ENCODE peak calls at places on chromosomes 4 and X, in eight cellular contexts. Y is RWPE1, X is HFF-Myc, A is OCI-LY7, W is AG09319, G is GM20000, C is gastrocnemius medialis, S is GM13977. B is an unnamed sample.

GRCh38 chr4:39706334-39706733 is 8.4 kb downstream of the UBE2K start:
- DNase-seq in Y (no peak), X (no peak), A (no peak), W (peak; percentile 36), G (no peak), C (peak; percentile 77), S (no peak), B (no peak)

GRCh38 chr4:38612996-38613395 is 51.0 kb upstream of the KLF3 start:
- DNase-seq in Y (no peak), X (no peak), A (no peak), W (no peak), G (no peak), C (no peak), S (no peak), B (no peak)

GRCh38 chr4:111960241-111960667 is 185.0 kb upstream of the FAM241A start:
- DNase-seq in Y (no peak), X (peak; percentile 35), A (no peak), W (no peak), G (peak; percentile 22), C (no peak), S (peak; percentile 7), B (no peak)

GRCh38 chr4:25457053-25457715 is 80.1 kb downstream of the ANAPC4 start:
- DNase-seq in Y (peak; percentile 38), X (peak; percentile 17), A (no peak), W (peak; percentile 10), G (no peak), C (no peak), S (no peak), B (no peak)

GRCh38 chr4:147846318-147847135 is 114.6 kb downstream of the ARHGAP10 start:
- DNase-seq in Y (no peak), X (no peak), A (no peak), W (no peak), G (peak; percentile 54), C (no peak), S (peak; percentile 52), B (peak; percentile 64)

GRCh38 chrX:154530286-154530685 is 14.3 kb upstream of the FAM3A start:
- DNase-seq in Y (no peak), X (no peak), A (no peak), W (no peak), G (no peak), C (no peak), S (no peak), B (no peak)

GRCh38 chrX:151488677-151489076 is 74.8 kb upstream of the PASD1 start:
- DNase-seq in Y (peak; percentile 7), X (no peak), A (peak; percentile 2), W (no peak), G (peak; percentile 17), C (no peak), S (peak; percentile 32), B (peak; percentile 23)

GRCh38 chr4:27176400-27176799 is 315.8 kb downstream of the STIM2 start:
- DNase-seq in Y (peak; percentile 29), X (no peak), A (peak; percentile 25), W (peak; percentile 28), G (no peak), C (no peak), S (no peak), B (peak; percentile 5)

GRCh38 chrX:107542500-107542899 is 85.8 kb upstream of the PRPS1 start:
- DNase-seq in Y (peak; percentile 1), X (no peak), A (peak; percentile 27), W (no peak), G (no peak), C (no peak), S (no peak), B (no peak)

GRCh38 chr4:71266090-71266794 is 72.6 kb upstream of the SLC4A4 start:
- DNase-seq in Y (no peak), X (no peak), A (no peak), W (no peak), G (peak; percentile 15), C (no peak), S (peak; percentile 13), B (no peak)

GRCh38 chr4:40369437-40370278 is 34.5 kb downstream of the CHRNA9 start:
- DNase-seq in Y (no peak), X (no peak), A (no peak), W (no peak), G (peak; percentile 25), C (no peak), S (peak; percentile 40), B (no peak)

GRCh38 chr4:119300072-119300387 is 21.9 kb downstream of the FABP2 start:
- DNase-seq in Y (peak; percentile 28), X (no peak), A (no peak), W (no peak), G (no peak), C (peak; percentile 41), S (no peak), B (peak; percentile 41)

GRCh38 chr4:145279122-145279960 is 99.0 kb upstream of the OTUD4 start:
- DNase-seq in Y (peak; percentile 50), X (peak; percentile 70), A (no peak), W (peak; percentile 55), G (no peak), C (no peak), S (peak; percentile 15), B (no peak)

DNA sequence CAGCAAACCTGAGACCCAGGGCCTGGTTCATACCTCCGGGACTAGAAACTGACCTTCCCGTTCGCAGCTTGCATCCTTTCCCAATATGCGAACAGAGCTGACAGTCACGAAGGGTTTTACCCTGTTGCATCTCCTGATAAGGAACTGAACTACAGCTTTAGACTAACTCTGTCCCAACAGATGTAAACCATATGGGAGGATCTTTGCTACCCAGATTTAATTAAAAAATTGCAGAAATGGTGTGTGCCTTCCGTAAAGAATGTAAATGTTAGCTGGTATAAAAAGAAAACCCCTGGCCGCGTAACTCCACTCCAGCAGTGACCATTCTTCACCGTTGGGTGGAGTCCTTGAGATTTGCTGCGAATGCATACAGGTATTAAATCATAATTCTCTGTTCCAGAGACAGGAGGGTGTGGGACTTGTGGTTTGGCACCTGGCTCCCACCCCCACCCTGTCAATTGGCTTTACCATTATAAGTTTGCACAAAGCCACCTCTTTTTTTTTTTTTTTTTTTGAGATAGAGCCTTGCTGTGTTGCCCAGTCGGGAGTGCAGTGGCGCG is 40.6 kb upstream of the SORCS2 start:
- DNase-seq in Y (peak; percentile 20), X (no peak), A (no peak), W (no peak), G (no peak), C (no peak), S (no peak), B (no peak)
- TF ChIP-seq CTCF in Y (peak; percentile 42), X (peak; percentile 28), A (no peak), W (no peak), G (no peak), C (no peak), S (no peak), B (no peak)

GRCh38 chr4:88054909-88055308 is 47.5 kb downstream of the PKD2 start:
- DNase-seq in Y (peak; percentile 23), X (peak; percentile 20), A (peak; percentile 2), W (peak; percentile 28), G (no peak), C (no peak), S (peak; percentile 5), B (peak; percentile 14)
- TF ChIP-seq CTCF in Y (no peak), X (peak; percentile 52), A (no peak), W (peak; percentile 65), G (peak; percentile 18), C (no peak), S (peak; percentile 18), B (no peak)

GRCh38 chr4:76447326-76447954 is 12.4 kb downstream of the SHROOM3 start:
- DNase-seq in Y (no peak), X (no peak), A (no peak), W (no peak), G (no peak), C (no peak), S (no peak), B (no peak)

GRCh38 chr4:76445911-76446310 is 10.9 kb downstream of the SHROOM3 start:
- DNase-seq in Y (no peak), X (no peak), A (no peak), W (no peak), G (no peak), C (no peak), S (no peak), B (no peak)

GRCh38 chr4:76449824-76450223 is 14.8 kb downstream of the SHROOM3 start:
- DNase-seq in Y (no peak), X (no peak), A (no peak), W (no peak), G (no peak), C (no peak), S (no peak), B (no peak)

GRCh38 chr4:76449362-76449767 is 14.3 kb downstream of the SHROOM3 start:
- DNase-seq in Y (no peak), X (no peak), A (no peak), W (no peak), G (no peak), C (no peak), S (no peak), B (no peak)

DNA sequence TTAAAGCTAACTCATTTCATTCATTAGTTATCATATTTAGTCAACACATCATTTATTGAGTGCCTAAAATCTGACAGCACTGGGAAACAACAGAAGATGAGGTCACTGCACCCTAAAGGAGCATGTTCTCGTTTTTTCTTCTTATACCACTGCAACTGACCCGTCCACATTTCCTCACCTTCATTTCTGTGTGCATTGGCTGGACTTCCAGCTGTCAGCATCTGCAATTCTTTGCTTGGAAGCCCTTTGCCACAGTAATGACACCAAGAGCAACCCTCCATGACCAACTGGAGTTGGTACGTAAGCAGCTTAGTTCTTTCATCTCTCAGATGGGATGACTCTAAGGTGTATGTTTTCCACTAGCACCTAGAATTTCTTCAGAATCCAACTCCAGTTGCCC is 13.2 kb downstream of the SHROOM3 start:
- DNase-seq in Y (no peak), X (no peak), A (no peak), W (no peak), G (no peak), C (no peak), S (no peak), B (no peak)
- TF ChIP-seq CTCF in Y (no peak), X (no peak), A (no peak), W (no peak), G (no peak), C (no peak), S (no peak), B (no peak)

GRCh38 chr4:4379540-4380087 is 7.3 kb upstream of the NSG1 start:
- DNase-seq in Y (no peak), X (no peak), A (peak; percentile 18), W (no peak), G (no peak), C (no peak), S (no peak), B (no peak)

GRCh38 chr4:4374388-4375098 is 12.4 kb upstream of the NSG1 start:
- DNase-seq in Y (no peak), X (no peak), A (no peak), W (no peak), G (no peak), C (no peak), S (no peak), B (no peak)

GRCh38 chr4:4377683-4378082 is 9.2 kb upstream of the NSG1 start:
- DNase-seq in Y (no peak), X (no peak), A (no peak), W (no peak), G (no peak), C (no peak), S (no peak), B (no peak)

GRCh38 chr4:4377191-4377590 is 9.7 kb upstream of the NSG1 start:
- DNase-seq in Y (no peak), X (no peak), A (no peak), W (no peak), G (no peak), C (no peak), S (no peak), B (no peak)

DNA sequence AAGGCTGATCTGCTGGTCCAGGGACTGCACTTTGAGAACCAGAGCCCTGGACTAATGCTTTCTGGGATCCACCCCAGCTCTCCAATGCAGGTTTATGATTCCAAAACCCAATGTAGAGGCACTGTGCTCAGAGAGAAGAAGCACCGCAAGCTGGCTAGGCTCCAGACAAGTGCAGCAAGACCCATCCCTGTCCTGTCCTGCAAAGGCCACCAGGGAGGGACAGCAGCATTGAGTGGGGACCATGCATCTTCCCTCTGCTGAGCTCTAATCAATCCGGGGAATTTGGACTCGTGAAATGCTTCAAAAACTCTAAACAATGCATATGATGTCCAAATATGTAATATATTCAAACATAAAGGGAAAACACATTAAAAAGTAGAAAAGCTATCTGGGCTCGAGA is 10.8 kb upstream of the NSG1 start:
- DNase-seq in Y (no peak), X (no peak), A (no peak), W (no peak), G (no peak), C (no peak), S (no peak), B (no peak)
- TF ChIP-seq CTCF in Y (no peak), X (no peak), A (no peak), W (no peak), G (no peak), C (no peak), S (no peak), B (no peak)

B was measured in activated CD8-positive, alpha-beta T cell treated with anti-CD3 and anti-CD28 coated beads for 36 hours.